ENCODE peak calls at places on chromosomes 13 and 19, in four cellular contexts. One of them, this sample, is unnamed.
A peak's percentile ranks its signal among the peaks of the same experiment; 100 is the strongest.

GRCh38 chr13:110790371-110790770 is 76.9 kb downstream of the ING1 start:
- DNase-seq in aorta: no peak
- DNase-seq in IMR-90: no peak
- DNase-seq in MM.1S: no peak
- DNase-seq in this sample: no peak

GRCh38 chr13:114042066-114042815 is 68.4 kb upstream of the C13orf46 start:
- DNase-seq in MM.1S: no peak
- DNase-seq in aorta: no peak
- DNase-seq in IMR-90: no peak
- DNase-seq in this sample: no peak

GRCh38 chr19:16778796-16779411 is 50.3 kb upstream of the SIN3B start:
- DNase-seq in MM.1S: peak; percentile 66
- DNase-seq in IMR-90: peak; percentile 55
- DNase-seq in aorta: no peak
- DNase-seq in this sample: peak; percentile 34

GRCh38 chr13:20969182-20969581 is 66.6 kb upstream of the XPO4 start:
- DNase-seq in IMR-90: peak; percentile 68
- DNase-seq in aorta: no peak
- DNase-seq in MM.1S: peak; percentile 13
- DNase-seq in this sample: no peak

GRCh38 chr19:56725829-56726424 is 54.4 kb upstream of the ZNF835 start:
- DNase-seq in aorta: no peak
- DNase-seq in MM.1S: no peak
- DNase-seq in IMR-90: no peak
- DNase-seq in this sample: no peak

GRCh38 chr19:2775556-2776430 is 7.3 kb downstream of the SGTA start:
- DNase-seq in MM.1S: no peak
- DNase-seq in IMR-90: peak; percentile 35
- DNase-seq in aorta: peak; percentile 79
- DNase-seq in this sample: peak; percentile 59

GRCh38 chr13:113579686-113580085 is 4.9 kb upstream of the TFDP1 start:
- DNase-seq in IMR-90: no peak
- DNase-seq in aorta: no peak
- DNase-seq in MM.1S: no peak
- DNase-seq in this sample: no peak

GRCh38 chr13:97574926-97575325 is 141.0 kb downstream of the RAP2A start:
- DNase-seq in MM.1S: peak; percentile 34
- DNase-seq in IMR-90: peak; percentile 52
- DNase-seq in aorta: no peak
- DNase-seq in this sample: no peak

GRCh38 chr13:40777166-40777956 is 6.4 kb upstream of the MRPS31 start:
- DNase-seq in IMR-90: peak; percentile 37
- DNase-seq in aorta: no peak
- DNase-seq in MM.1S: peak; percentile 40
- DNase-seq in this sample: no peak

GRCh38 chr19:34555447-34555846 is 73.9 kb downstream of the WTIP start:
- DNase-seq in IMR-90: no peak
- DNase-seq in aorta: no peak
- DNase-seq in MM.1S: peak; percentile 69
- DNase-seq in this sample: no peak

GRCh38 chr13:108827637-108828036 is 198.2 kb downstream of the MYO16 start:
- DNase-seq in aorta: no peak
- DNase-seq in MM.1S: no peak
- DNase-seq in IMR-90: no peak
- DNase-seq in this sample: no peak

GRCh38 chr13:34003712-34004111 is 185.8 kb downstream of the RFC3 start:
- DNase-seq in IMR-90: no peak
- DNase-seq in MM.1S: no peak
- DNase-seq in aorta: no peak
- DNase-seq in this sample: no peak

GRCh38 chr19:29016926-29017760 is 195.8 kb downstream of the UQCRFS1 start:
- DNase-seq in aorta: no peak
- DNase-seq in IMR-90: no peak
- DNase-seq in MM.1S: no peak
- DNase-seq in this sample: no peak

GRCh38 chr19:17329061-17329767 is 5.4 kb downstream of the ANO8 start:
- DNase-seq in IMR-90: no peak
- DNase-seq in aorta: no peak
- DNase-seq in MM.1S: no peak
- DNase-seq in this sample: no peak

GRCh38 chr19:42089772-42090171 is 13.8 kb downstream of the ZNF574 start:
- DNase-seq in MM.1S: no peak
- DNase-seq in IMR-90: no peak
- DNase-seq in aorta: no peak
- DNase-seq in this sample: no peak

GRCh38 chr19:42086188-42086736 is 10.3 kb downstream of the ZNF574 start:
- DNase-seq in MM.1S: no peak
- DNase-seq in aorta: no peak
- DNase-seq in IMR-90: no peak
- DNase-seq in this sample: no peak

GRCh38 chr19:42089191-42089750 is 13.3 kb downstream of the ZNF574 start:
- DNase-seq in MM.1S: no peak
- DNase-seq in aorta: no peak
- DNase-seq in IMR-90: no peak
- DNase-seq in this sample: no peak

GRCh38 chr19:42088471-42089190 is 12.7 kb downstream of the ZNF574 start:
- DNase-seq in MM.1S: no peak
- DNase-seq in IMR-90: peak; percentile 81
- DNase-seq in aorta: no peak
- DNase-seq in this sample: no peak

DNA sequence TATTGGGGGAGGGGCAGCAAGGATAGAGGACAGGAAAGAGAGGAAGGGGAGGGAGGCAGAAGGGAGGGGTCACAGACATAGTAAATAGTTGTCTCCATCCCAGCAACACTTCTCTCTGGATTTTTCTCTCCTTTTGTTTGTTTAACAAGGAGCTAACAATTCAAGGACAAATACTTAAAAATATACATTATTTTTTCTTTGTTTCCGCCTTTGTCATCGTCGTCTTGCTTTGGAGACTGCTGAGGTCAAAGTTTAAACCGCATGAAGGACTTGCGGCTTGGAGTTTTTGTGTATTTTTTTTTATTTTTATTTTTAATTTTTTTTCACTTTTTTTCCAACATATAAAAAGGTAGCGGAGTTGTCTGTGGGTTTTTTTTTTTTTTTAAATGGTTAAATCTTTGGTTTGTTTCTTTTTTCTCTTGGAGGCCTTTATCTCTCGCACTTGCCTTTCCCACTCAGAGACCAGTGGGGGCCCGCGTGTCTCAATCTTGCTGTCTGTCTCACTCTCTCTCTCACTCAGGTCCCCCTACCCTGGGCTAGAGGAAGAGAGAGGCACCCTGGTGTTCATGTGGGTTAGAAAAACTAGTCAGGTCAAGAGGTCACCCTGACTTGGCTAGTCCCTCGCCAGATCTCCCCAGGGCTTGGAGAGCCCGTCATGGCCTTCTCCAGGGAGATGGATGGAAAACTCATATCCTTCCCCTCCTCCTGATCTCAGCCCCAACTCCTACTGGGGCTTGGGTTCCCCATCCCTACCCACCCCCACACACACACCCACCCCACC is 11.0 kb downstream of the ZNF574 start:
- DNase-seq in aorta: no peak
- DNase-seq in IMR-90: no peak
- DNase-seq in MM.1S: no peak
- DNase-seq in this sample: no peak
- H3K27ac ChIP-seq in aorta: no peak overlapping the region
- H3K27ac ChIP-seq in IMR-90: no peak overlapping the region
- H3K27ac ChIP-seq in MM.1S: no peak overlapping the region
- H3K27ac ChIP-seq in this sample: no peak overlapping the region

GRCh38 chr13:52600666-52601065 is 41.6 kb upstream of the HNRNPA1L2 start:
- DNase-seq in IMR-90: no peak
- DNase-seq in MM.1S: no peak
- DNase-seq in aorta: no peak
- DNase-seq in this sample: no peak

GRCh38 chr13:52599037-52599852 is 43.0 kb upstream of the HNRNPA1L2 start:
- DNase-seq in MM.1S: no peak
- DNase-seq in aorta: no peak
- DNase-seq in IMR-90: peak; percentile 71
- DNase-seq in this sample: no peak

GRCh38 chr13:52597676-52598075 is 44.6 kb upstream of the HNRNPA1L2 start:
- DNase-seq in aorta: no peak
- DNase-seq in MM.1S: no peak
- DNase-seq in IMR-90: no peak
- DNase-seq in this sample: no peak

GRCh38 chr13:52599853-52600603 is 42.2 kb upstream of the HNRNPA1L2 start:
- DNase-seq in IMR-90: peak; percentile 13
- DNase-seq in aorta: peak; percentile 81
- DNase-seq in MM.1S: peak; percentile 22
- DNase-seq in this sample: no peak
- H3K4me3 ChIP-seq in IMR-90: peak overlapping the region; percentile 49
- H3K4me3 ChIP-seq in aorta: peak overlapping the region; percentile 32
- H3K4me3 ChIP-seq in MM.1S: peak overlapping the region; percentile 60
- H3K4me3 ChIP-seq in this sample: no peak overlapping the region

GRCh38 chr19:15495151-15495550 is 13.2 kb upstream of the CYP4F22 start:
- DNase-seq in aorta: no peak
- DNase-seq in IMR-90: no peak
- DNase-seq in MM.1S: no peak
- DNase-seq in this sample: no peak

GRCh38 chr19:15498156-15498858 is 10.0 kb upstream of the CYP4F22 start:
- DNase-seq in IMR-90: no peak
- DNase-seq in aorta: no peak
- DNase-seq in MM.1S: no peak
- DNase-seq in this sample: no peak

GRCh38 chr19:15501596-15501995 is 6.7 kb upstream of the CYP4F22 start:
- DNase-seq in MM.1S: no peak
- DNase-seq in aorta: no peak
- DNase-seq in IMR-90: no peak
- DNase-seq in this sample: no peak

GRCh38 chr19:15502264-15502663 is 6.1 kb upstream of the CYP4F22 start:
- DNase-seq in aorta: no peak
- DNase-seq in MM.1S: no peak
- DNase-seq in IMR-90: no peak
- DNase-seq in this sample: no peak

DNA sequence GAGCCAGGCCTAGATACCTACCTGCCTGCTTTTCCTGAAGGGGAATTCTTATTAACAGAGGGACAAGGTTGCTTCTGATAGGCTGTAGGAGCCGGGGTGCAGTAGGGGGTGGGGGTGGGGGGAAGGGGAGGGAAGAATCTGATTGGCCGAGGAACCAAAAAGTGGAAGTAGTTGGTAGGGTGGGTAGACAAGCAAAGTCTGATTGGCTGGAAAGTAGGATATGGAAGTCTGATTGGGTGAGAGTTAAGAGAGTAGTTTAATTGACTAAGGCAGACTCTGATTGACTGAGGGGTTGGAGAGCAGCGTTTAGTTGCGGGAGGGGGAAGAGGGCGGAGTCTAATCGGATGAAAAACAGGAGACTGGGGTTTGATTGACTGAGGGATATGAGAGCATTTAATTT is 9.4 kb upstream of the CYP4F22 start:
- DNase-seq in IMR-90: no peak
- DNase-seq in aorta: no peak
- DNase-seq in MM.1S: no peak
- DNase-seq in this sample: no peak
- H3K27me3 ChIP-seq in IMR-90: no peaks in the 10 kb centered on the region
- H3K27me3 ChIP-seq in aorta: no peaks in the 10 kb centered on the region
- H3K27me3 ChIP-seq in MM.1S: peaks cover 44% of the 10 kb centered on the region
- H3K27me3 ChIP-seq in this sample: no peaks in the 10 kb centered on the region

DNA sequence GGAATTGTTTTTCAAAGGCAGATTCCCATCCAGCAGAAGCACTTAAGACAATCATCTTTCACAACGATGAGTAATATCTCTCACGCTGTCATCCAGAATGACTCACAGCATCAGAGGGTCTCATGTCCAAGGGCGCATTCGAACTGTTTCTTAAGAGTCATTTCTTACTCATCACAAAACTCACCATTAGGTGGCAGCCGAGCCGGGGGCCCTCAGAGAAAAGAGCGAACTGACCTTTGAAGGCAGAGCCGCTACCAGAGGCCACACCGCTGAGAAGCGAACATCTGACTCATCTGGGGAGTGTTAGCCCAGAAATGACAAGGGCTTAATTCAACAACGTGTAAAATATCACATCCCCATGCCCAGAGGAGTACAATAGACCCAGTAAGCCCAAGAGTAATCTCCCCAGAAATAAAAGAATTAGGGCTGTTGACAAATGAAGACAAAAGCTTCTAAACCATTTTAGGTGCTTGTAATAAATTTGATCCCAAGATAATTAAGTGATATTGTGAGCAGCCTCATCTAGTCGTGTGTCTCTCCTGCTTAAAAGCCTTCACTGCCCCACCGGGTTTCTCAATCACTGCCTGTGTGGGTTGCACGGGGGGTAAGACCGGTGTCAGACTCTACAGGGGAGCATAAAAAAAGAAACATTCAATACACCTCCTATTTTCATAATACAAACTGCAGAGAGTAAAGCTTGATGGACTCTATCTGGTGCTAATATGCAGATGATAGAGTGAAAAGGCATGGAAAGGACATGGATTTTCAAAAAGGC is 96.2 kb downstream of the CYSLTR2 start:
- DNase-seq in IMR-90: peak; percentile 99
- DNase-seq in MM.1S: no peak
- DNase-seq in aorta: peak; percentile 89
- DNase-seq in this sample: peak; percentile 13
- H3K27ac ChIP-seq in IMR-90: no peak overlapping the region
- H3K27ac ChIP-seq in MM.1S: no peak overlapping the region
- H3K27ac ChIP-seq in aorta: no peak overlapping the region
- H3K27ac ChIP-seq in this sample: no peak overlapping the region

GRCh38 chr13:74444877-74445479 is 310.8 kb upstream of the KLF12 start:
- DNase-seq in aorta: no peak
- DNase-seq in IMR-90: peak; percentile 14
- DNase-seq in MM.1S: no peak
- DNase-seq in this sample: no peak
- H3K4me3 ChIP-seq in aorta: no peak overlapping the region
- H3K4me3 ChIP-seq in IMR-90: no peak overlapping the region
- H3K4me3 ChIP-seq in MM.1S: no peak overlapping the region
- H3K4me3 ChIP-seq in this sample: no peak overlapping the region

GRCh38 chr13:95559100-95559499 is 6.6 kb downstream of the CLDN10 start:
- DNase-seq in aorta: no peak
- DNase-seq in MM.1S: no peak
- DNase-seq in IMR-90: no peak
- DNase-seq in this sample: no peak

GRCh38 chr13:95556981-95557380 is 4.5 kb downstream of the CLDN10 start:
- DNase-seq in aorta: no peak
- DNase-seq in MM.1S: no peak
- DNase-seq in IMR-90: no peak
- DNase-seq in this sample: no peak

GRCh38 chr13:95564948-95565347 is 12.4 kb downstream of the CLDN10 start:
- DNase-seq in IMR-90: peak; percentile 34
- DNase-seq in aorta: no peak
- DNase-seq in MM.1S: no peak
- DNase-seq in this sample: no peak

GRCh38 chr13:95564091-95564490 is 11.6 kb downstream of the CLDN10 start:
- DNase-seq in MM.1S: no peak
- DNase-seq in aorta: no peak
- DNase-seq in IMR-90: no peak
- DNase-seq in this sample: no peak

GRCh38 chr13:95560387-95560786 is 7.9 kb downstream of the CLDN10 start:
- DNase-seq in aorta: no peak
- DNase-seq in IMR-90: no peak
- DNase-seq in MM.1S: no peak
- DNase-seq in this sample: no peak
- H3K27me3 ChIP-seq in aorta: no peaks in the 10 kb centered on the region
- H3K27me3 ChIP-seq in IMR-90: peaks cover 28% of the 10 kb centered on the region
- H3K27me3 ChIP-seq in MM.1S: no peaks in the 10 kb centered on the region
- H3K27me3 ChIP-seq in this sample: no peaks in the 10 kb centered on the region

GRCh38 chr13:36430247-36431203 is 1.8 kb upstream of the CCNA1 start:
- DNase-seq in aorta: peak; percentile 81
- DNase-seq in IMR-90: no peak
- DNase-seq in MM.1S: no peak
- DNase-seq in this sample: no peak
- H3K27ac ChIP-seq in aorta: no peak overlapping the region
- H3K27ac ChIP-seq in IMR-90: no peak overlapping the region
- H3K27ac ChIP-seq in MM.1S: no peak overlapping the region
- H3K27ac ChIP-seq in this sample: no peak overlapping the region

This sample was measured in CD4-positive, alpha-beta memory T cell.